ENCODE peak calls at places on chromosomes 6 and 20, in seven cellular contexts. I, Y, A, U, P, R and Q are unnamed samples.
A peak's percentile ranks its signal among the peaks of the same experiment; 100 is the strongest.

GRCh38 chr6:126145386-126145785 is 159.0 kb downstream of the TRMT11 start:
- DNase-seq in I (no peak), Y (no peak), A (no peak), U (no peak), P (no peak), R (no peak), Q (no peak)

GRCh38 chr6:18469486-18469885 is 82.3 kb downstream of the RNF144B start:
- DNase-seq in I (no peak), Y (no peak), A (no peak), U (no peak), P (no peak), R (no peak), Q (no peak)

GRCh38 chr6:15399651-15400470 is 154.0 kb downstream of the JARID2 start:
- DNase-seq in I (no peak), Y (no peak), A (peak; percentile 75), U (no peak), P (peak; percentile 87), R (peak; percentile 34), Q (peak; percentile 75)

GRCh38 chr6:37624606-37625574 is 72.8 kb downstream of the MDGA1 start:
- DNase-seq in I (no peak), Y (no peak), A (peak; percentile 88), U (no peak), P (peak; percentile 21), R (no peak), Q (no peak)

GRCh38 chr6:154410215-154410614 is 53.6 kb upstream of the IPCEF1 start:
- DNase-seq in I (no peak), Y (no peak), A (no peak), U (no peak), P (no peak), R (no peak), Q (no peak)

GRCh38 chr6:23568292-23568691 is 557.7 kb upstream of the NRSN1 start:
- DNase-seq in I (no peak), Y (no peak), A (no peak), U (no peak), P (no peak), R (no peak), Q (no peak)

GRCh38 chr6:14281831-14282230 is 164.3 kb downstream of the CD83 start:
- DNase-seq in I (no peak), Y (no peak), A (no peak), U (no peak), P (no peak), R (no peak), Q (peak; percentile 1)

GRCh38 chr20:47985092-47985850 is 200.0 kb upstream of the SULF2 start:
- DNase-seq in I (no peak), Y (peak; percentile 63), A (no peak), U (no peak), P (peak; percentile 45), R (peak; percentile 51), Q (no peak)

GRCh38 chr6:5846889-5847288 is 159.8 kb downstream of the NRN1 start:
- DNase-seq in I (no peak), Y (no peak), A (no peak), U (no peak), P (no peak), R (no peak), Q (peak; percentile 21)

GRCh38 chr6:105646391-105646867 is 243.5 kb upstream of the PREP start:
- DNase-seq in I (no peak), Y (no peak), A (no peak), U (no peak), P (peak; percentile 11), R (no peak), Q (no peak)

GRCh38 chr6:99241905-99242534 is 107.5 kb downstream of the FAXC start:
- DNase-seq in I (no peak), Y (peak; percentile 7), A (peak; percentile 34), U (peak; percentile 38), P (peak; percentile 55), R (no peak), Q (no peak)

GRCh38 chr6:16251706-16252105 is 13.3 kb downstream of the GMPR start:
- DNase-seq in I (no peak), Y (no peak), A (no peak), U (no peak), P (no peak), R (no peak), Q (no peak)

GRCh38 chr20:19583532-19584175 is 174.4 kb upstream of the RIN2 start:
- DNase-seq in I (peak; percentile 79), Y (peak; percentile 11), A (peak; percentile 85), U (peak; percentile 13), P (peak; percentile 49), R (no peak), Q (no peak)